ENCODE peak calls at places on chromosomes 5 and 9, in four cellular contexts. W is adrenal gland, O is stomach, Y is type B pancreatic cell. Q is an unnamed sample.

GRCh38 chr5:90878549-90879196 is 320.1 kb downstream of the ADGRV1 start:
- DNase-seq in W (peak), O (no peak), Y (no peak), Q (no peak)

GRCh38 chr5:119483155-119483554 is 30.9 kb downstream of the HSD17B4 start:
- DNase-seq in W (no peak), O (no peak), Y (no peak), Q (no peak)

GRCh38 chr9:5857928-5858327 is 25.0 kb upstream of the ERMP1 start:
- DNase-seq in W (no peak), O (no peak), Y (no peak), Q (no peak)

GRCh38 chr5:114319821-114320220 is 42.0 kb upstream of the KCNN2 start:
- DNase-seq in W (no peak), O (no peak), Y (no peak), Q (no peak)

GRCh38 chr9:38182321-38182720 is 113.3 kb upstream of the SHB start:
- DNase-seq in W (no peak), O (no peak), Y (no peak), Q (peak)

GRCh38 chr9:16367605-16368424 is 502.7 kb downstream of the BNC2 start:
- DNase-seq in W (no peak), O (no peak), Y (no peak), Q (no peak)

GRCh38 chr5:6117212-6117611 is 261.1 kb downstream of the MED10 start:
- DNase-seq in W (no peak), O (no peak), Y (no peak), Q (no peak)

GRCh38 chr9:110047955-110048472 is 159.9 kb downstream of the C9orf152 start:
- DNase-seq in W (no peak), O (no peak), Y (no peak), Q (no peak)

Q was measured in NCI-H1092.